ENCODE peak calls at places on chromosomes 11 and 22, in four cellular contexts. One of them, this sample, is unnamed.
A peak's percentile ranks its signal among the peaks of the same experiment; 100 is the strongest.

GRCh38 chr11:102575016-102575415 is 44.5 kb upstream of the MMP7 start:
- DNase-seq in HepG2: no peak
- DNase-seq in K562: no peak
- DNase-seq in GM12878: no peak
- DNase-seq in this sample: no peak

GRCh38 chr11:113446112-113446511 is 29.1 kb downstream of the DRD2 start:
- DNase-seq in HepG2: no peak
- DNase-seq in K562: no peak
- DNase-seq in GM12878: no peak
- DNase-seq in this sample: no peak

GRCh38 chr22:31872209-31872608 is 72.1 kb upstream of the YWHAH start:
- DNase-seq in HepG2: peak; percentile 33
- DNase-seq in K562: peak; percentile 43
- DNase-seq in GM12878: no peak
- DNase-seq in this sample: no peak

GRCh38 chr22:24951942-24952836 is at the start of gene KIAA1671:
- DNase-seq in HepG2: peak; percentile 86
- DNase-seq in K562: peak; percentile 96
- DNase-seq in GM12878: no peak
- DNase-seq in this sample: peak; percentile 99

GRCh38 chr11:1422481-1422880 is 32.7 kb downstream of the BRSK2 start:
- DNase-seq in HepG2: no peak
- DNase-seq in K562: peak; percentile 39
- DNase-seq in GM12878: no peak
- DNase-seq in this sample: no peak

GRCh38 chr11:114160884-114161283 is 101.4 kb downstream of the ZBTB16 start:
- DNase-seq in HepG2: no peak
- DNase-seq in K562: no peak
- DNase-seq in GM12878: no peak
- DNase-seq in this sample: no peak

GRCh38 chr11:112961751-112962747 is 829 bp downstream of the NCAM1 start:
- DNase-seq in HepG2: no peak
- DNase-seq in K562: no peak
- DNase-seq in GM12878: no peak
- DNase-seq in this sample: peak; percentile 22

GRCh38 chr11:19767691-19768151 is 55.1 kb downstream of the NAV2 start:
- DNase-seq in HepG2: no peak
- DNase-seq in K562: no peak
- DNase-seq in GM12878: no peak
- DNase-seq in this sample: no peak

GRCh38 chr11:71178076-71178475 is 74.3 kb downstream of the SHANK2 start:
- DNase-seq in HepG2: no peak
- DNase-seq in K562: no peak
- DNase-seq in GM12878: no peak
- DNase-seq in this sample: no peak

GRCh38 chr11:81669944-81670526 is 1063.6 kb downstream of the FAM181B start:
- DNase-seq in HepG2: no peak
- DNase-seq in K562: no peak
- DNase-seq in GM12878: no peak
- DNase-seq in this sample: no peak

DNA sequence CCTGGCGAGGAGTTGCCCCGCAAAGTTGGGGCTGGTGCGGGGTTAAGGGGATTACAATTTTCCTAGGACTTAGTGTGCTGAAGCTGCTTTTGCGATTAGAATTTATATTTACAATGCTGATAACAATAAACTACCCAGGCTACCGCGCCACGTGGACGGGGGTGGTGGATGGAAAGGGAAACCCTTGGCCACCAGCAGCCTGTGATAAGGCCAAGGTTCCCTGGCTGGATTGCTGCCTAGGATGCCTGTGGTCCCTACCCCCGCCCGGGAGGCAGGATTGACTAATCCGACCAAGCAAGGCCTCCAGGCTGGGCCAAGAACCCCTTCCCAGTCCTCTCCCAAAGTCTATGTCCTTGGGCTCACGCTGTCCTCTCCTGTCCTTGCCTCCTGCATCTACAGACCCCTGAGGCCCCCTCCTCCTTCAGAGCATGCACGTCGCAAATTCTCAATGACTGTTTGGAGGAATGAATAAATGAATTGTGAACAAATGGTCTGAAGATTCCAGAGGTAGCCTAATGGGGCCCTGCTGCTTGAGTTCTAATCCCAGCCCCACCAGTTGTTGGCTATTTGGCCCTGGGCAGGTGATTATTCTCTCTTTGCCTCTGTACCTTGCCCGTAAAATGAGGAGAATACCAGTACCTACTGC is 7.6 kb upstream of the CHKA start:
- DNase-seq in HepG2: peak; percentile 76
- DNase-seq in K562: peak; percentile 74
- DNase-seq in GM12878: no peak
- DNase-seq in this sample: no peak
- TF ChIP-seq TARDBP in HepG2: peak; percentile 34
- TF ChIP-seq TARDBP in K562: no peak
- TF ChIP-seq TARDBP in GM12878: no peak
- TF ChIP-seq TARDBP in this sample: no peak

GRCh38 chr22:22061085-22062077 is 78.8 kb upstream of the TOP3B start:
- DNase-seq in HepG2: peak; percentile 83
- DNase-seq in K562: no peak
- DNase-seq in GM12878: no peak
- DNase-seq in this sample: no peak
- TF ChIP-seq BHLHE40 in HepG2: no peak
- TF ChIP-seq BHLHE40 in K562: no peak
- TF ChIP-seq BHLHE40 in GM12878: no peak
- TF ChIP-seq BHLHE40 in this sample: no peak

DNA sequence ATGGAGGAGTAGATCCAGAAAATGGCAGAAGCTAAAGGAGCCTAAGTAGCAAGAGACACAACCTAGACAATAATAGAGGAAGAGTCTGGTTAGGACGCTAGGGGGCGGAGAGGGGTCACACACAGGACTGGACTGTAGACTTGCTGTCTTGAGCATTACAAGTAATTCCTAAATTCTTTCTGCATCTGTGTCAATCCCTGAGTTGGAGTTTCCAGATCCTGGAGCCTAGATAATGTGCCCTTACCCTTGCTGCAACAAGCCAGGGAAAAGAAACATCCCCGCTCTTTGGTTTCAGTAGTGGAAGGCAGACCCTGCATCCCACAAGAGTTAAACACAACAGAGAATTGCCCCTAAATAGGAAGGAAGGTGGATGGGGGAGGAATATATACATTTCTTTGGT is 14.9 kb upstream of the CCDC73 start:
- DNase-seq in HepG2: peak; percentile 45
- DNase-seq in K562: peak; percentile 36
- DNase-seq in GM12878: no peak
- DNase-seq in this sample: peak; percentile 83
- TF ChIP-seq TARDBP in HepG2: no peak
- TF ChIP-seq TARDBP in K562: no peak
- TF ChIP-seq TARDBP in GM12878: no peak
- TF ChIP-seq TARDBP in this sample: no peak

GRCh38 chr11:8067929-8068575 is 13.0 kb upstream of the TUB start:
- DNase-seq in HepG2: no peak
- DNase-seq in K562: no peak
- DNase-seq in GM12878: no peak
- DNase-seq in this sample: no peak

GRCh38 chr11:8065031-8065430 is 16.0 kb upstream of the TUB start:
- DNase-seq in HepG2: no peak
- DNase-seq in K562: no peak
- DNase-seq in GM12878: no peak
- DNase-seq in this sample: no peak

GRCh38 chr11:8066911-8067455 is 14.0 kb upstream of the TUB start:
- DNase-seq in HepG2: no peak
- DNase-seq in K562: no peak
- DNase-seq in GM12878: no peak
- DNase-seq in this sample: no peak

GRCh38 chr11:8067567-8067928 is 13.5 kb upstream of the TUB start:
- DNase-seq in HepG2: no peak
- DNase-seq in K562: no peak
- DNase-seq in GM12878: no peak
- DNase-seq in this sample: no peak

DNA sequence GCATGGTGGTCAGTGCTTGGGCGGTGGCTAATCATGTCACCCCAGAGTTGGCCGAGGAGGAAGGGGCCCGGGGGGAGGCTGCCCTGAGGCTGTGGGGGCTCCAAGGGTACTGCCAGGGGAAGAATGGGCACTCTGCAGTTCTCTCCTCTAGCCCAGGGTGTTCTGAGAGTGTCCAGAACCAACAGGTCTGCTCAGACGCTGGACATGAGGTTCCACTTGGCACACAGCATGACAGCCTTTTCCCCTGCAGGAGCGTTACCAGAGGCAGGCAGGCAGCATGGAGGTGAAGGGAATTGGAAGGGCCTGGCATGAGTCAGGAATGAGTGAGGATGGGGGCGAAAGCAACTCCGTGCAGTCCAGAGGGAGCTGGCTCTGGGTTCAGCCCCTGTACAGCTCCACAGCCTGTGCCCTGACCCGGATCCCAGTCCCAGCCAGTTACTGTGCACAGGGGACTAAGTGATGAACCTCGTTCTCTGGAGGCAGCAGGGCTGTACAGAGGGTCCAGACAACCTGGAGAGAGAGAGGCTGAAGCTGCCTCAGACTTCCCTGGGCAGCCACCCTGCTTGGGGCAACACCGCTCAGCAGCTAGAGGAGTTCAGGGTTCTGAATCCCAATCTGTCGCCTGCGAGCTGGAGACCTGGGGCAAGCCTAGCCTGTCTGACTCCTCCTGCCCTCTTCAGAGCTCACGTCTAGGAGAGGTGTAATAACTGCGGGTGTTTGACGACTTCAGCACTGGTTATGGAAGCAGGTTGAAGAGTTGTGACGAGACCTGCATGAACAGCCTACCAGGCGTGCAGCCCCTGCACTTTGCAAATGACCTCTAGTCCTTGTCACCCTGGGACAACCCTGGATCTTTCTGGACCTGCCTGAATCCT is 14.7 kb upstream of the TUB start:
- DNase-seq in HepG2: no peak
- DNase-seq in K562: no peak
- DNase-seq in GM12878: no peak
- DNase-seq in this sample: no peak
- TF ChIP-seq BHLHE40 in HepG2: no peak
- TF ChIP-seq BHLHE40 in K562: no peak
- TF ChIP-seq BHLHE40 in GM12878: no peak
- TF ChIP-seq BHLHE40 in this sample: no peak

GRCh38 chr11:64040684-64041267 is 5.0 kb downstream of the FLRT1 start:
- DNase-seq in HepG2: peak; percentile 27
- DNase-seq in K562: peak; percentile 62
- DNase-seq in GM12878: no peak
- DNase-seq in this sample: peak; percentile 22
- TF ChIP-seq TARDBP in HepG2: no peak
- TF ChIP-seq TARDBP in K562: no peak
- TF ChIP-seq TARDBP in GM12878: no peak
- TF ChIP-seq TARDBP in this sample: no peak

GRCh38 chr11:133228406-133229330 is 303.6 kb downstream of the OPCML start:
- DNase-seq in HepG2: no peak
- DNase-seq in K562: no peak
- DNase-seq in GM12878: no peak
- DNase-seq in this sample: no peak
- TF ChIP-seq BHLHE40 in HepG2: no peak
- TF ChIP-seq BHLHE40 in K562: no peak
- TF ChIP-seq BHLHE40 in GM12878: no peak
- TF ChIP-seq BHLHE40 in this sample: no peak

GRCh38 chr22:20009582-20010306 is 6.9 kb downstream of the ARVCF start:
- DNase-seq in HepG2: no peak
- DNase-seq in K562: no peak
- DNase-seq in GM12878: no peak
- DNase-seq in this sample: no peak

GRCh38 chr22:20011123-20011992 is 5.3 kb downstream of the ARVCF start:
- DNase-seq in HepG2: no peak
- DNase-seq in K562: no peak
- DNase-seq in GM12878: no peak
- DNase-seq in this sample: no peak

GRCh38 chr22:20010307-20011122 is 6.1 kb downstream of the ARVCF start:
- DNase-seq in HepG2: peak; percentile 79
- DNase-seq in K562: no peak
- DNase-seq in GM12878: no peak
- DNase-seq in this sample: no peak

GRCh38 chr22:20009018-20009482 is 7.6 kb downstream of the ARVCF start:
- DNase-seq in HepG2: no peak
- DNase-seq in K562: no peak
- DNase-seq in GM12878: no peak
- DNase-seq in this sample: no peak

GRCh38 chr22:20008221-20008995 is 8.2 kb downstream of the ARVCF start:
- DNase-seq in HepG2: no peak
- DNase-seq in K562: no peak
- DNase-seq in GM12878: no peak
- DNase-seq in this sample: no peak
- TF ChIP-seq TARDBP in HepG2: no peak
- TF ChIP-seq TARDBP in K562: no peak
- TF ChIP-seq TARDBP in GM12878: no peak
- TF ChIP-seq TARDBP in this sample: no peak

GRCh38 chr11:57779275-57779674 is 17.7 kb downstream of the CTNND1 start:
- DNase-seq in HepG2: peak; percentile 86
- DNase-seq in K562: no peak
- DNase-seq in GM12878: no peak
- DNase-seq in this sample: no peak

GRCh38 chr11:57778318-57779037 is 16.9 kb downstream of the CTNND1 start:
- DNase-seq in HepG2: peak; percentile 99
- DNase-seq in K562: peak; percentile 67
- DNase-seq in GM12878: no peak
- DNase-seq in this sample: peak; percentile 72

GRCh38 chr11:57777969-57778317 is 16.3 kb downstream of the CTNND1 start:
- DNase-seq in HepG2: peak; percentile 94
- DNase-seq in K562: no peak
- DNase-seq in GM12878: no peak
- DNase-seq in this sample: no peak

GRCh38 chr11:57785072-57785471 is 23.5 kb downstream of the CTNND1 start:
- DNase-seq in HepG2: no peak
- DNase-seq in K562: no peak
- DNase-seq in GM12878: no peak
- DNase-seq in this sample: no peak

DNA sequence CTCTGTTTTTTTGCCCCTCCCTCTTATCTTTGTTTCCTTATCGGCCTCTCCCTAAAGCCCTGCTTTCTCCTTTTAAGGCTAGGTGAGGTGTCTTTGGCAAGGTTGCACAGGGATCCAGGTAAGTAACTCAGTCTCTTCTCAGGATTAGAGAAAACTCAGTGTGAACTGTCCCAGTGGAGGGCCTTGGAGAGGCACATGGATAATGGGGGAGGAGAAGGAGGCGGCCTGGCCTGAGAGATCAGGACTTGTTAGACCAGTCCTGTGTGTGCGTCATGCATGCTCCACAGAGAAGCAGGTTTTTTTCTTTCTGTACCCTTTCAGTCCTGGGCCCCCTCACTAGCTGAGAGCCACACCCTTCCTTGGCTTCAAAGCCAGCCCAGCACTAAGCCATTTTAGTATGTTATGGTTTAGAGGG is 19.9 kb downstream of the CTNND1 start:
- DNase-seq in HepG2: no peak
- DNase-seq in K562: peak; percentile 38
- DNase-seq in GM12878: no peak
- DNase-seq in this sample: no peak
- TF ChIP-seq BHLHE40 in HepG2: no peak
- TF ChIP-seq BHLHE40 in K562: no peak
- TF ChIP-seq BHLHE40 in GM12878: no peak
- TF ChIP-seq BHLHE40 in this sample: no peak

GRCh38 chr11:134628426-134628825 is 216.4 kb upstream of the B3GAT1 start:
- DNase-seq in HepG2: no peak
- DNase-seq in K562: no peak
- DNase-seq in GM12878: no peak
- DNase-seq in this sample: no peak
- TF ChIP-seq TARDBP in HepG2: no peak
- TF ChIP-seq TARDBP in K562: no peak
- TF ChIP-seq TARDBP in GM12878: no peak
- TF ChIP-seq TARDBP in this sample: no peak